ENCODE peak calls at places on chromosomes 13 and 19, in six cellular contexts. P, Z, J, Y, R and K are unnamed samples.

GRCh38 chr19:50795665-50796073 is 5.5 kb downstream of the ACP4 start:
- DNase-seq in J (no peak), P (no peak), R (no peak), Y (no peak), Z (no peak), K (no peak)

GRCh38 chr19:42323852-42324654 is 1.4 kb upstream of the MEGF8 start:
- DNase-seq in J (no peak), P (no peak), Z (no peak), R (no peak), Y (peak; percentile 29), K (peak; percentile 66)

GRCh38 chr13:50222569-50223332 is 207.5 kb downstream of the KCNRG start:
- DNase-seq in R (no peak), Y (no peak), P (no peak), Z (peak; percentile 67), J (no peak), K (no peak)

GRCh38 chr19:52331757-52332156 is 4.3 kb upstream of the ZNF610 start:
- DNase-seq in P (no peak), R (no peak), Y (no peak), Z (no peak), J (no peak), K (no peak)

GRCh38 chr13:114002009-114002544 is 28.2 kb upstream of the C13orf46 start:
- DNase-seq in P (no peak), Z (no peak), R (no peak), Y (no peak), J (no peak), K (no peak)

GRCh38 chr19:3343619-3344502 is 22.5 kb upstream of the NFIC start:
- DNase-seq in P (no peak), R (peak; percentile 6), Z (peak; percentile 93), Y (peak; percentile 64), J (no peak), K (peak; percentile 73)

GRCh38 chr13:68234278-68234677 is 1004.1 kb upstream of the PCDH9 start:
- DNase-seq in Z (no peak), R (no peak), Y (no peak), P (no peak), J (no peak), K (no peak)

GRCh38 chr19:50402544-50403301 is 16.0 kb upstream of the SPIB start:
- DNase-seq in J (no peak), R (no peak), Z (no peak), Y (no peak), P (no peak), K (no peak)

GRCh38 chr13:22332411-22332810 is 661.5 kb downstream of the FGF9 start:
- DNase-seq in J (no peak), R (no peak), Y (no peak), Z (no peak), P (no peak), K (no peak)

GRCh38 chr19:41480336-41480735 is 37.4 kb downstream of the ERICH4 start:
- DNase-seq in J (no peak), Z (no peak), R (no peak), P (no peak), Y (no peak), K (no peak)

GRCh38 chr13:25233861-25234260 is 53.4 kb downstream of the MTMR6 start:
- DNase-seq in Y (no peak), J (no peak), P (no peak), Z (no peak), R (no peak), K (no peak)

GRCh38 chr13:76023644-76024043 is 387.5 kb downstream of the LMO7 start:
- DNase-seq in Y (no peak), J (no peak), Z (no peak), R (no peak), P (no peak), K (no peak)

GRCh38 chr19:58513694-58514563 is 2.1 kb upstream of the SLC27A5 start:
- DNase-seq in R (peak; percentile 90), Y (peak; percentile 98), J (peak; percentile 97), P (peak; percentile 91), Z (peak; percentile 88), K (peak; percentile 98)

GRCh38 chr19:2460245-2460644 is 3.5 kb upstream of the LMNB2 start:
- DNase-seq in Y (no peak), Z (no peak), P (no peak), R (no peak), J (no peak), K (no peak)

GRCh38 chr13:77760893-77761292 is 63.4 kb downstream of the SLAIN1 start:
- DNase-seq in Z (no peak), P (no peak), Y (no peak), J (no peak), R (no peak), K (no peak)

GRCh38 chr13:26853272-26853818 is 92.8 kb upstream of the GPR12 start:
- DNase-seq in Y (no peak), R (no peak), P (no peak), J (no peak), Z (no peak), K (no peak)

GRCh38 chr19:39850892-39851291 is 4.7 kb upstream of the FBL start:
- DNase-seq in R (no peak), P (no peak), J (no peak), Y (no peak), Z (no peak), K (no peak)

GRCh38 chr19:58400638-58400915 is 5.1 kb downstream of the RNF225 start:
- DNase-seq in Z (no peak), J (no peak), R (no peak), Y (no peak), P (no peak), K (no peak)

GRCh38 chr13:38905081-38905480 is 85.5 kb downstream of the STOML3 start:
- DNase-seq in J (no peak), Z (no peak), R (no peak), Y (no peak), P (no peak), K (no peak)

GRCh38 chr13:114226699-114227323 is 7.9 kb upstream of the CDC16 start:
- DNase-seq in Z (peak; percentile 92), P (peak; percentile 81), Y (peak; percentile 89), J (peak; percentile 87), R (peak; percentile 77), K (peak; percentile 83)

GRCh38 chr13:113862191-113862765 is 1.6 kb downstream of the GAS6 start:
- DNase-seq in R (no peak), P (peak; percentile 13), Z (no peak), Y (no peak), J (no peak), K (no peak)